ENCODE peak calls at places on chromosome 7, in six cellular contexts. G, R, E, Y, C and S are unnamed samples.

GRCh38 chr7:141649865-141650499 is 52.0 kb downstream of the DENND11 start:
- DNase-seq in G (no peak), R (peak; percentile 82), E (no peak), Y (no peak), C (no peak), S (no peak)

GRCh38 chr7:118372530-118372929 is 148.0 kb downstream of the ANKRD7 start:
- DNase-seq in G (no peak), R (peak; percentile 68), E (no peak), Y (no peak), C (no peak), S (no peak)

GRCh38 chr7:28729685-28730084 is 228.4 kb downstream of the TRIL start:
- DNase-seq in G (no peak), R (peak; percentile 59), E (no peak), Y (no peak), C (no peak), S (no peak)

GRCh38 chr7:44257213-44257612 is 56.4 kb downstream of the YKT6 start:
- DNase-seq in G (no peak), R (no peak), E (no peak), Y (no peak), C (no peak), S (no peak)

GRCh38 chr7:522071-522937 is 2.7 kb upstream of the PDGFA start:
- DNase-seq in G (no peak), R (peak; percentile 57), E (no peak), Y (no peak), C (no peak), S (no peak)

GRCh38 chr7:116653204-116653603 is 18.8 kb upstream of the MET start:
- DNase-seq in G (no peak), R (peak; percentile 94), E (no peak), Y (no peak), C (no peak), S (no peak)

GRCh38 chr7:133412942-133413341 is 160.1 kb downstream of the EXOC4 start:
- DNase-seq in G (no peak), R (no peak), E (no peak), Y (no peak), C (no peak), S (no peak)

GRCh38 chr7:135224027-135224426 is 9.6 kb upstream of the STRA8 start:
- DNase-seq in G (no peak), R (no peak), E (no peak), Y (no peak), C (no peak), S (no peak)

GRCh38 chr7:43625453-43625852 is 42.5 kb downstream of the STK17A start:
- DNase-seq in G (no peak), R (no peak), E (peak; percentile 61), Y (peak; percentile 55), C (no peak), S (peak; percentile 82)

GRCh38 chr7:103296901-103297836 is at the start of gene PMPCB:
- DNase-seq in G (peak; percentile 98), R (peak; percentile 85), E (peak; percentile 98), Y (peak; percentile 94), C (peak; percentile 90), S (peak; percentile 94)

GRCh38 chr7:20229652-20230500 is 12.7 kb upstream of the MACC1 start:
- DNase-seq in G (no peak), R (peak; percentile 91), E (no peak), Y (no peak), C (no peak), S (no peak)

GRCh38 chr7:129986600-129986999 is 33.8 kb upstream of the UBE2H start:
- DNase-seq in G (no peak), R (no peak), E (no peak), Y (no peak), C (no peak), S (no peak)

GRCh38 chr7:96800824-96801223 is 91.2 kb upstream of the SEM1 start:
- DNase-seq in G (no peak), R (no peak), E (no peak), Y (no peak), C (no peak), S (no peak)

GRCh38 chr7:151146761-151147160 is 20.7 kb downstream of the GBX1 start:
- DNase-seq in G (no peak), R (no peak), E (no peak), Y (no peak), C (no peak), S (no peak)
- H3K4me1 ChIP-seq in G (no peaks in the 10 kb centered on the region), R (no peaks in the 10 kb centered on the region), E (no peaks in the 10 kb centered on the region), Y (no peaks in the 10 kb centered on the region), C (no peaks in the 10 kb centered on the region), S (no peaks in the 10 kb centered on the region)

DNA sequence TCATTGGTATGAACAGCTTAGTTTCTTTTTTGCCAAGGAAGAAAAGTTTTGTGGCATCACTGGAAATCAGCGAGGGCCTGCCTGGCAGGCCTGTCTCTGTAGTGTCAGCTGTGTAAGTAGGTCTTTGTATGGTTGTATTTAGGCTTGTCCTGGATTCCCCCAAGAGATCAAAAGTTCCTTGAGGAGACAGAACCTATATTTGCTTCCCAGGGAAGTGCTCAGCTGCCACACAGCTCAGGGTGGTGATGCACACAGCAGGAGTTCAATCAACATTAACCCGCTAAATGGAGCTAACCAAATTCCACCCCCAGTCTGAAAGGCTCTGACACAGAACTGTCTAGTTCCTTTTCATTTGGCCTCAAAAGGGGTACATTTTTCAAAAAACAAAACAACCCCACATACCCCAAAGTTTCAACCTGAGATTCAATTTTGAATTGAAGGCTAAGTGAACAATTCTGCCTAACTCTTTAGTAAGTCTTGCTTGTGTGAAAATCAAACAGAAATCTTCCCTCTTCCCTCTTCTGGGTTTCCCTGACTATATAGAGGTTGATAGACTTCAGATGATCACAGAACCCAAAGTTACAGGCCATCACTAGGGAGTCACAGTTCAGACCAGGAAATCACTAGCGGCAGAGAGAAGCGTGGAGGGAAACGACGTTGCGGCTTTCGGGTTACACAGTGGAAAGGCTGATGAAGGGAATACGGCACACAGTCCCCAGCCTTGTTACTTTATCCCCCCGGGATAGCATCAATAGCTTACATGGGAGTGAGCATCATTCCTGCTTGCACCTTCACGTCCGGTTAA is 124.5 kb downstream of the CLEC2L start:
- DNase-seq in G (no peak), R (peak; percentile 33), E (no peak), Y (no peak), C (no peak), S (no peak)
- H3K4me1 ChIP-seq in G (peaks cover 8% of the 10 kb centered on the region), R (peaks cover 5% of the 10 kb centered on the region), E (peaks cover 51% of the 10 kb centered on the region), Y (peaks cover 3% of the 10 kb centered on the region), C (peaks cover 4% of the 10 kb centered on the region), S (peaks cover 64% of the 10 kb centered on the region)

GRCh38 chr7:21945374-21946227 is at the start of gene CDCA7L:
- DNase-seq in G (peak; percentile 88), R (peak; percentile 77), E (peak; percentile 38), Y (peak; percentile 62), C (peak; percentile 89), S (no peak)
- H3K4me1 ChIP-seq in G (peaks cover 2% of the 10 kb centered on the region), R (peaks cover 2% of the 10 kb centered on the region), E (peaks cover 15% of the 10 kb centered on the region), Y (peaks cover 32% of the 10 kb centered on the region), C (peaks cover 29% of the 10 kb centered on the region), S (peaks cover 11% of the 10 kb centered on the region)

GRCh38 chr7:94410471-94411466 is 16.1 kb downstream of the COL1A2 start:
- DNase-seq in G (no peak), R (peak; percentile 55), E (no peak), Y (no peak), C (no peak), S (no peak)

GRCh38 chr7:94417261-94417660 is 22.6 kb downstream of the COL1A2 start:
- DNase-seq in G (no peak), R (no peak), E (no peak), Y (no peak), C (no peak), S (no peak)

GRCh38 chr7:94412762-94413322 is 18.1 kb downstream of the COL1A2 start:
- DNase-seq in G (no peak), R (peak; percentile 63), E (no peak), Y (no peak), C (no peak), S (no peak)

GRCh38 chr7:94417921-94418320 is 23.2 kb downstream of the COL1A2 start:
- DNase-seq in G (no peak), R (no peak), E (no peak), Y (no peak), C (no peak), S (no peak)

DNA sequence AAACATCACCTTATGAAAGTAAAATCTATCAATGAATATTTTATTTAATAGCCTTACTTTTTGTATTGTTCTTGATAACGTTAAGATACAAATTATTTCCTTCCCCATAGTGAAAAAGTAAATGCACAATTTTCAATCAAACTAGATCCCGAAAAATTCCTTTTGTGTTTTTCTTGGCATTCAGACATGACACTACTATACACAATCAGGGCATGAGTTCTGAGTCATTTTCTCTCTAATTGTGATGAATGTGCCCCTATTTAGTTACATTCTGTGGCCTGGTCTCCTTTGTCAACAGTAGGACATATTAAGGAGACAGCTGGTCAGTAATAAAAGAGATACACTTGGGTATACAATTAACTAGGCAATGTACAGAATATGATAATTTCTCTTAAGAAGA is 19.8 kb downstream of the COL1A2 start:
- DNase-seq in G (no peak), R (peak; percentile 76), E (no peak), Y (no peak), C (no peak), S (no peak)
- H3K4me1 ChIP-seq in G (no peaks in the 10 kb centered on the region), R (peaks cover 39% of the 10 kb centered on the region), E (no peaks in the 10 kb centered on the region), Y (no peaks in the 10 kb centered on the region), C (no peaks in the 10 kb centered on the region), S (no peaks in the 10 kb centered on the region)

GRCh38 chr7:102050864-102051460 is 233.5 kb downstream of the CUX1 start:
- DNase-seq in G (no peak), R (no peak), E (no peak), Y (no peak), C (no peak), S (no peak)

GRCh38 chr7:102046373-102047117 is 229.1 kb downstream of the CUX1 start:
- DNase-seq in G (no peak), R (peak; percentile 19), E (no peak), Y (no peak), C (no peak), S (no peak)

GRCh38 chr7:102045681-102046372 is 228.4 kb downstream of the CUX1 start:
- DNase-seq in G (no peak), R (no peak), E (no peak), Y (no peak), C (no peak), S (no peak)

GRCh38 chr7:102047167-102047566 is 229.7 kb downstream of the CUX1 start:
- DNase-seq in G (no peak), R (no peak), E (no peak), Y (no peak), C (no peak), S (no peak)

GRCh38 chr7:102049765-102050164 is 232.3 kb downstream of the CUX1 start:
- DNase-seq in G (no peak), R (no peak), E (no peak), Y (no peak), C (no peak), S (no peak)
- H3K4me1 ChIP-seq in G (no peaks in the 10 kb centered on the region), R (peaks cover 9% of the 10 kb centered on the region), E (no peaks in the 10 kb centered on the region), Y (no peaks in the 10 kb centered on the region), C (peaks cover 4% of the 10 kb centered on the region), S (no peaks in the 10 kb centered on the region)